ENCODE peak calls at places on chromosomes 5 and 9, in six cellular contexts. One of them, this sample, is unnamed.

GRCh38 chr9:89036383-89036782 is 45.1 kb downstream of the S1PR3 start:
- DNase-seq in A549: no peak
- DNase-seq in HCT116: no peak
- DNase-seq in GM23338: no peak
- DNase-seq in K562: no peak
- DNase-seq in HepG2: no peak
- DNase-seq in this sample: no peak

GRCh38 chr5:20420991-20421595 is 433.1 kb upstream of the CDH18 start:
- DNase-seq in A549: no peak
- DNase-seq in HCT116: no peak
- DNase-seq in GM23338: peak
- DNase-seq in K562: no peak
- DNase-seq in HepG2: no peak
- DNase-seq in this sample: no peak

GRCh38 chr5:133801955-133802751 is 166.3 kb downstream of the C5orf15 start:
- DNase-seq in A549: no peak
- DNase-seq in HCT116: no peak
- DNase-seq in GM23338: no peak
- DNase-seq in K562: no peak
- DNase-seq in HepG2: no peak
- DNase-seq in this sample: no peak

GRCh38 chr5:164012376-164012775 is 507.0 kb downstream of the MAT2B start:
- DNase-seq in A549: no peak
- DNase-seq in HCT116: no peak
- DNase-seq in GM23338: no peak
- DNase-seq in K562: no peak
- DNase-seq in HepG2: no peak
- DNase-seq in this sample: no peak

GRCh38 chr5:27234916-27235315 is 196.5 kb upstream of the CDH9 start:
- DNase-seq in A549: no peak
- DNase-seq in HCT116: no peak
- DNase-seq in GM23338: no peak
- DNase-seq in K562: no peak
- DNase-seq in HepG2: no peak
- DNase-seq in this sample: no peak

GRCh38 chr5:151682751-151683331 is 3.9 kb downstream of the SPARC start:
- DNase-seq in A549: no peak
- DNase-seq in HCT116: no peak
- DNase-seq in GM23338: no peak
- DNase-seq in K562: no peak
- DNase-seq in HepG2: no peak
- DNase-seq in this sample: no peak

GRCh38 chr5:172420215-172420934 is 34.0 kb downstream of the SH3PXD2B start:
- DNase-seq in A549: peak
- DNase-seq in HCT116: peak
- DNase-seq in GM23338: peak
- DNase-seq in K562: peak
- DNase-seq in HepG2: peak
- DNase-seq in this sample: no peak

GRCh38 chr5:146643805-146644204 is 127.8 kb upstream of the GPR151 start:
- DNase-seq in A549: no peak
- DNase-seq in HCT116: no peak
- DNase-seq in GM23338: no peak
- DNase-seq in K562: no peak
- DNase-seq in HepG2: no peak
- DNase-seq in this sample: no peak

GRCh38 chr9:113160571-113160970 is 9.8 kb downstream of the SLC31A2 start:
- DNase-seq in A549: no peak
- DNase-seq in HCT116: no peak
- DNase-seq in GM23338: peak
- DNase-seq in K562: no peak
- DNase-seq in HepG2: no peak
- DNase-seq in this sample: no peak

GRCh38 chr5:146042628-146043279 is 62.6 kb downstream of the PLAC8L1 start:
- DNase-seq in A549: no peak
- DNase-seq in HCT116: peak
- DNase-seq in GM23338: no peak
- DNase-seq in K562: peak
- DNase-seq in HepG2: no peak
- DNase-seq in this sample: no peak

GRCh38 chr5:78660401-78660800 is 11.8 kb upstream of the LHFPL2 start:
- DNase-seq in A549: no peak
- DNase-seq in HCT116: no peak
- DNase-seq in GM23338: no peak
- DNase-seq in K562: no peak
- DNase-seq in HepG2: no peak
- DNase-seq in this sample: no peak

GRCh38 chr9:20941177-20941690 is 90.2 kb downstream of the HACD4 start:
- DNase-seq in A549: peak
- DNase-seq in HCT116: peak
- DNase-seq in GM23338: peak
- DNase-seq in K562: no peak
- DNase-seq in HepG2: peak
- DNase-seq in this sample: peak

GRCh38 chr5:73534001-73534547 is 31.4 kb downstream of the ANKRA2 start:
- DNase-seq in A549: no peak
- DNase-seq in HCT116: no peak
- DNase-seq in GM23338: no peak
- DNase-seq in K562: no peak
- DNase-seq in HepG2: no peak
- DNase-seq in this sample: no peak

GRCh38 chr5:14870347-14871083 is 1.1 kb downstream of the ANKH start:
- DNase-seq in A549: no peak
- DNase-seq in HCT116: no peak
- DNase-seq in GM23338: peak
- DNase-seq in K562: no peak
- DNase-seq in HepG2: no peak
- DNase-seq in this sample: no peak

DNA sequence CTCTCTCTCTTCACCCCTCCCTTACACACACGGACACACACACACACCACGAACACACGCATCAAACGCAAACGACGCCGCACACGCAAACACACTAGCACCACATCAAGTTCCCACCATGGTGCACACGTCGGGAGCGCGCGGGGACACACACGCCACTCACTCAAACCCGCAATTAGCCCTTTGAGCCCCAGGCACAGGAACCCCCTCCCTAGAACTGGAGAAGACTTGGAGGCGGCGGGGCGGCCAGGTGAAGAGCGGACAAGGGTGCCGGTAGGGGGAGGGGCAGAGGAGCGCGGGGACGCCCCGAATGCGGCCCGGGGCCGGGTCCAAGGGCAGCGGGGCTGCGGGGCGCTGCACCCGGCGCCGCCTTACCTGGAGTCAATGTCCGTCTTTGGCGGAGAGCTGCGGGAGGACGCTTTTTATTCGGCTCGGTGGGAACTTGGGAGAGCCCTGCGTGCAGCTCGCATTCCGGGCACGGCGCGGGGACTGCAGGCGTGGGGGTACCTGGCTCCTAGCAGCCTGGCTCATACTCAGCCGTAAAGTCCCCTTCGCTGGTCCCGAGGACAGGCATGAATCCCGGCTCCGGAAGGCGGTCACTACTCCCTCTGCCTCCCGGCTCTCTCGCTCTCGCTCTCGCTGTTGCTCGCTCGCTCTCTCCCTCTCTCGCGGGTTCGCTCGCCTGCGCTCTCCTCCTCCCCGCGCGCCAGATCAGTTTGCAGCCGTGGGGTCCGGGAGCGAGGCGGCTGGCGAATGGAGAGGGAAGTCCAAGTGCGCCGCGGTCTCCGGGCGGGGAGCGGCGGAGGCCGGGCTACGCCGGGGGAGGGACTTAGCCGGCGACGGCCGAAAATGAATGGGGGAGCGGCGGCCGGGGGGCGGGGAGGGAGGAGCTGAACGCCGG is at the start of gene BRINP1:
- DNase-seq in A549: peak
- DNase-seq in HCT116: no peak
- DNase-seq in GM23338: peak
- DNase-seq in K562: no peak
- DNase-seq in HepG2: no peak
- DNase-seq in this sample: no peak
- TF ChIP-seq REST in A549: no peak
- TF ChIP-seq REST in HCT116: no peak
- TF ChIP-seq REST in GM23338: no peak
- TF ChIP-seq REST in K562: no peak
- TF ChIP-seq REST in HepG2: no peak
- TF ChIP-seq REST in this sample: no peak

GRCh38 chr9:563200-563599 is 278.3 kb upstream of the DMRT1 start:
- DNase-seq in A549: no peak
- DNase-seq in HCT116: no peak
- DNase-seq in GM23338: no peak
- DNase-seq in K562: no peak
- DNase-seq in HepG2: no peak
- DNase-seq in this sample: no peak
- H3K27ac ChIP-seq in A549: peak
- H3K27ac ChIP-seq in HCT116: no peak
- H3K27ac ChIP-seq in GM23338: no peak
- H3K27ac ChIP-seq in K562: no peak
- H3K27ac ChIP-seq in HepG2: no peak
- H3K27ac ChIP-seq in this sample: no peak

GRCh38 chr9:127341152-127341551 is 55.8 kb upstream of the SLC2A8 start:
- DNase-seq in A549: no peak
- DNase-seq in HCT116: no peak
- DNase-seq in GM23338: no peak
- DNase-seq in K562: no peak
- DNase-seq in HepG2: no peak
- DNase-seq in this sample: no peak
- TF ChIP-seq REST in A549: no peak
- TF ChIP-seq REST in HCT116: no peak
- TF ChIP-seq REST in GM23338: no peak
- TF ChIP-seq REST in K562: no peak
- TF ChIP-seq REST in HepG2: no peak
- TF ChIP-seq REST in this sample: no peak

GRCh38 chr5:159040181-159040580 is 59.5 kb downstream of the EBF1 start:
- DNase-seq in A549: no peak
- DNase-seq in HCT116: no peak
- DNase-seq in GM23338: no peak
- DNase-seq in K562: no peak
- DNase-seq in HepG2: no peak
- DNase-seq in this sample: no peak
- H3K27ac ChIP-seq in A549: no peak
- H3K27ac ChIP-seq in HCT116: no peak
- H3K27ac ChIP-seq in GM23338: no peak
- H3K27ac ChIP-seq in K562: no peak
- H3K27ac ChIP-seq in HepG2: no peak
- H3K27ac ChIP-seq in this sample: no peak

GRCh38 chr5:1436681-1437080 is 8.6 kb downstream of the SLC6A3 start:
- DNase-seq in A549: no peak
- DNase-seq in HCT116: no peak
- DNase-seq in GM23338: no peak
- DNase-seq in K562: no peak
- DNase-seq in HepG2: no peak
- DNase-seq in this sample: no peak
- TF ChIP-seq REST in A549: no peak
- TF ChIP-seq REST in HCT116: no peak
- TF ChIP-seq REST in GM23338: no peak
- TF ChIP-seq REST in K562: no peak
- TF ChIP-seq REST in HepG2: no peak
- TF ChIP-seq REST in this sample: no peak

GRCh38 chr9:79263666-79264460 is 307.9 kb upstream of the TLE4 start:
- DNase-seq in A549: no peak
- DNase-seq in HCT116: no peak
- DNase-seq in GM23338: no peak
- DNase-seq in K562: no peak
- DNase-seq in HepG2: no peak
- DNase-seq in this sample: no peak

GRCh38 chr9:79266986-79267385 is 304.8 kb upstream of the TLE4 start:
- DNase-seq in A549: no peak
- DNase-seq in HCT116: no peak
- DNase-seq in GM23338: no peak
- DNase-seq in K562: no peak
- DNase-seq in HepG2: no peak
- DNase-seq in this sample: no peak

GRCh38 chr9:79264511-79265448 is 307.0 kb upstream of the TLE4 start:
- DNase-seq in A549: no peak
- DNase-seq in HCT116: no peak
- DNase-seq in GM23338: no peak
- DNase-seq in K562: no peak
- DNase-seq in HepG2: no peak
- DNase-seq in this sample: no peak
- H3K27ac ChIP-seq in A549: no peak
- H3K27ac ChIP-seq in HCT116: no peak
- H3K27ac ChIP-seq in GM23338: no peak
- H3K27ac ChIP-seq in K562: no peak
- H3K27ac ChIP-seq in HepG2: no peak
- H3K27ac ChIP-seq in this sample: no peak

GRCh38 chr5:179113945-179114641 is 53.9 kb downstream of the ZNF354C start:
- DNase-seq in A549: no peak
- DNase-seq in HCT116: no peak
- DNase-seq in GM23338: no peak
- DNase-seq in K562: no peak
- DNase-seq in HepG2: no peak
- DNase-seq in this sample: no peak
- TF ChIP-seq REST in A549: no peak
- TF ChIP-seq REST in HCT116: no peak
- TF ChIP-seq REST in GM23338: no peak
- TF ChIP-seq REST in K562: no peak
- TF ChIP-seq REST in HepG2: no peak
- TF ChIP-seq REST in this sample: no peak